ENCODE peak calls at places on chromosomes 6 and 20, in eight cellular contexts. L is brain microvascular endothelial cell; D is Calu3; J is astrocyte; Y is activated naive CD4-positive, alpha-beta T cell treated with Interleukin-2 at 50 U/mL for 16 hours; A is H54; F is ELF-1; G is stimulated activated CD4-positive, alpha-beta T cell treated with anti-CD3 and anti-CD28 coated beads, Interleukin-4, amount 100 ng/mL, for 48 hours. C is an unnamed sample.

GRCh38 chr6:148835920-148836441 is 89.2 kb downstream of the UST start:
- DNase-seq in F (no peak), J (peak; percentile 87), D (no peak), L (peak; percentile 27), A (no peak), G (peak; percentile 13), Y (peak; percentile 72), C (peak; percentile 84)

GRCh38 chr20:36335187-36335870 is 29.2 kb downstream of the DLGAP4 start:
- DNase-seq in A (no peak), F (no peak), G (no peak), L (no peak), J (no peak), Y (no peak), D (no peak), C (no peak)

GRCh38 chr6:131164506-131164905 is 29.2 kb downstream of the AKAP7 start:
- DNase-seq in Y (no peak), F (no peak), L (no peak), A (no peak), J (no peak), G (no peak), D (no peak), C (no peak)

GRCh38 chr6:46378882-46379405 is 112.3 kb downstream of the RCAN2 start:
- DNase-seq in A (no peak), F (no peak), D (peak; percentile 55), G (no peak), L (no peak), J (no peak), Y (no peak), C (no peak)

GRCh38 chr6:37303891-37304503 is 46.1 kb upstream of the TMEM217 start:
- DNase-seq in L (peak; percentile 32), D (peak; percentile 32), J (peak; percentile 29), A (peak; percentile 33), F (no peak), G (no peak), Y (no peak), C (no peak)

GRCh38 chr6:37258716-37259115 is 772 bp upstream of the TMEM217 start:
- DNase-seq in F (no peak), L (no peak), Y (no peak), J (no peak), D (no peak), A (no peak), G (no peak), C (no peak)

GRCh38 chr6:170131351-170131750 is 159.5 kb downstream of the DLL1 start:
- DNase-seq in F (no peak), G (no peak), Y (no peak), A (no peak), L (no peak), J (no peak), D (no peak), C (no peak)

GRCh38 chr20:8223096-8223870 is 91.2 kb downstream of the PLCB1 start:
- DNase-seq in D (no peak), L (peak; percentile 56), A (no peak), Y (no peak), G (no peak), J (peak; percentile 91), F (no peak), C (peak; percentile 75)

GRCh38 chr20:35978041-35978513 is 9.7 kb downstream of the CNBD2 start:
- DNase-seq in J (no peak), D (no peak), L (no peak), G (no peak), A (no peak), Y (no peak), F (no peak), C (no peak)